ENCODE peak calls at places on chromosome 14, in ten cellular contexts. J, F, I, H, V, T, U, L, K and R are unnamed samples.

GRCh38 chr14:90521121-90521929 is 124.5 kb downstream of the CALM1 start:
- DNase-seq in L (no peak), J (no peak), H (no peak), F (no peak), V (no peak), U (no peak), T (no peak), K (no peak), I (peak; percentile 75), R (no peak)

GRCh38 chr14:77203611-77204456 is 22.2 kb downstream of the TMEM63C start:
- DNase-seq in L (no peak), J (no peak), T (no peak), U (no peak), K (no peak), F (no peak), H (no peak), V (no peak), I (no peak), R (no peak)

GRCh38 chr14:76154539-76155126 is 2.9 kb downstream of the GPATCH2L start:
- DNase-seq in J (no peak), U (no peak), V (no peak), I (no peak), F (no peak), T (no peak), H (no peak), L (no peak), K (no peak), R (no peak)

GRCh38 chr14:51518681-51519080 is 133.0 kb upstream of the FRMD6 start:
- DNase-seq in V (no peak), T (no peak), F (no peak), J (no peak), U (no peak), L (no peak), H (no peak), I (no peak), K (no peak), R (no peak)

GRCh38 chr14:104282332-104283196 is 144.2 kb downstream of the KIF26A start:
- DNase-seq in J (no peak), L (no peak), I (no peak), H (no peak), K (no peak), T (peak; percentile 15), F (no peak), V (no peak), U (no peak), R (no peak)

GRCh38 chr14:64755661-64756265 is 51.5 kb downstream of the PLEKHG3 start:
- DNase-seq in F (peak; percentile 48), I (no peak), L (peak; percentile 56), V (no peak), U (no peak), H (peak; percentile 86), J (no peak), K (no peak), T (no peak), R (no peak)

GRCh38 chr14:57287745-57288144 is 19.0 kb downstream of the AP5M1 start:
- DNase-seq in T (no peak), V (no peak), K (no peak), H (no peak), L (no peak), F (no peak), U (no peak), I (no peak), J (no peak), R (no peak)

GRCh38 chr14:99519347-99519881 is 38.2 kb downstream of the CCNK start:
- DNase-seq in I (no peak), U (no peak), T (no peak), L (no peak), V (no peak), K (no peak), H (no peak), J (no peak), F (no peak), R (no peak)

GRCh38 chr14:93073833-93074769 is 41.6 kb downstream of the ITPK1 start:
- DNase-seq in I (peak; percentile 37), H (no peak), V (peak; percentile 50), L (no peak), J (no peak), K (no peak), U (peak; percentile 97), F (peak; percentile 35), T (peak; percentile 57), R (peak; percentile 27)

GRCh38 chr14:93267149-93267711 is 60.2 kb downstream of the UBR7 start:
- DNase-seq in V (no peak), F (no peak), I (no peak), T (no peak), J (no peak), K (no peak), H (no peak), U (no peak), L (no peak), R (no peak)

GRCh38 chr14:65170318-65170717 is 68.0 kb upstream of the MAX start:
- DNase-seq in I (no peak), H (no peak), K (no peak), J (no peak), V (no peak), F (peak; percentile 35), U (no peak), L (no peak), T (no peak), R (no peak)

GRCh38 chr14:50094056-50094455 is 22.3 kb downstream of the VCPKMT start:
- DNase-seq in K (no peak), H (no peak), L (no peak), V (no peak), I (no peak), F (no peak), T (no peak), U (no peak), J (no peak), R (no peak)

GRCh38 chr14:80584638-80585505 is 356.7 kb downstream of the CEP128 start:
- DNase-seq in U (no peak), H (peak; percentile 68), F (no peak), K (no peak), T (no peak), L (peak; percentile 23), V (no peak), J (no peak), I (no peak), R (no peak)

GRCh38 chr14:22650960-22651521 is 6.9 kb upstream of the OR6J1 start:
- DNase-seq in U (peak; percentile 9), K (no peak), F (peak; percentile 88), L (no peak), J (no peak), H (no peak), T (no peak), I (peak; percentile 41), V (no peak), R (no peak)

GRCh38 chr14:23028800-23029199 is 5.9 kb downstream of the PSMB5 start:
- DNase-seq in K (no peak), U (peak; percentile 19), V (no peak), F (no peak), T (no peak), I (no peak), J (no peak), L (no peak), H (no peak), R (no peak)

GRCh38 chr14:30796707-30797106 is 77.7 kb upstream of the COCH start:
- DNase-seq in I (no peak), L (no peak), K (no peak), J (no peak), F (no peak), V (no peak), H (no peak), U (peak; percentile 8), T (no peak), R (no peak)

GRCh38 chr14:23481992-23482813 is 12.7 kb downstream of the NGDN start:
- DNase-seq in I (no peak), U (no peak), T (no peak), F (no peak), K (no peak), V (no peak), J (no peak), H (no peak), L (no peak), R (no peak)

GRCh38 chr14:68822132-68822651 is 29.3 kb upstream of the ZFP36L1 start:
- DNase-seq in K (no peak), H (no peak), U (no peak), I (no peak), V (no peak), F (peak; percentile 96), L (no peak), J (no peak), T (no peak), R (no peak)

GRCh38 chr14:69226178-69226577 is 33.8 kb upstream of the GALNT16 start:
- DNase-seq in K (no peak), H (no peak), U (no peak), T (peak; percentile 35), J (no peak), F (no peak), L (no peak), V (no peak), I (no peak), R (no peak)

GRCh38 chr14:53391156-53391555 is 238.0 kb upstream of the DDHD1 start:
- DNase-seq in H (peak; percentile 47), T (peak; percentile 17), K (no peak), L (peak; percentile 16), U (no peak), J (no peak), F (no peak), V (no peak), I (peak; percentile 6), R (peak; percentile 41)

GRCh38 chr14:69500096-69500495 is 15.6 kb downstream of the PLEKHD1 start:
- DNase-seq in F (no peak), V (no peak), U (no peak), H (no peak), I (no peak), J (no peak), L (no peak), K (no peak), T (no peak), R (no peak)

GRCh38 chr14:68548194-68549056 is 244.4 kb downstream of the ZFP36L1 start:
- DNase-seq in J (peak; percentile 77), F (no peak), K (peak; percentile 95), T (peak; percentile 93), V (no peak), H (peak; percentile 90), I (peak; percentile 97), L (peak; percentile 84), U (no peak), R (peak; percentile 97)

GRCh38 chr14:75727124-75727523 is 66.1 kb downstream of the TTLL5 start:
- DNase-seq in F (no peak), T (no peak), V (no peak), J (no peak), I (no peak), K (no peak), U (no peak), L (no peak), H (no peak), R (no peak)

GRCh38 chr14:21840765-21841164 is 167.1 kb upstream of the OR4E1 start:
- DNase-seq in K (no peak), U (peak; percentile 46), T (no peak), V (no peak), F (peak; percentile 7), I (peak; percentile 63), H (no peak), J (peak; percentile 8), L (no peak), R (no peak)

GRCh38 chr14:75001899-75002298 is 822 bp upstream of the EIF2B2 start:
- DNase-seq in V (no peak), T (no peak), I (no peak), H (no peak), K (no peak), J (no peak), U (no peak), F (no peak), L (no peak), R (no peak)

GRCh38 chr14:101535808-101536207 is 25.5 kb upstream of the DIO3 start:
- DNase-seq in K (no peak), J (no peak), I (no peak), H (no peak), L (no peak), T (no peak), V (no peak), U (no peak), F (no peak), R (no peak)

GRCh38 chr14:25394791-25395391 is 344.9 kb upstream of the STXBP6 start:
- DNase-seq in F (no peak), T (no peak), J (no peak), I (peak; percentile 90), U (no peak), L (no peak), V (no peak), K (no peak), H (no peak), R (no peak)

GRCh38 chr14:93105362-93105761 is 10.4 kb downstream of the ITPK1 start:
- DNase-seq in J (no peak), K (peak; percentile 21), I (no peak), U (peak; percentile 8), F (peak; percentile 57), H (no peak), T (peak; percentile 51), L (no peak), V (no peak), R (peak; percentile 44)